ENCODE peak calls at places on chromosomes 2 and 18, in eight cellular contexts. One of them, this sample, is unnamed. For H3K36me3, the result is how much of the 10 kb centered on the place peaks cover.

GRCh38 chr2:65749549-65749948 is 317.1 kb upstream of the SPRED2 start:
- DNase-seq in testis: no peak
- DNase-seq in gastrocnemius medialis: no peak
- DNase-seq in prostate gland: no peak
- DNase-seq in heart left ventricle: no peak
- DNase-seq in IMR-90: peak
- DNase-seq in breast epithelium: no peak
- DNase-seq in HCT116: no peak
- DNase-seq in this sample: no peak

GRCh38 chr2:241461693-241462677 is 46.4 kb downstream of the STK25 start:
- DNase-seq in testis: no peak
- DNase-seq in IMR-90: no peak
- DNase-seq in breast epithelium: no peak
- DNase-seq in gastrocnemius medialis: no peak
- DNase-seq in heart left ventricle: no peak
- DNase-seq in HCT116: no peak
- DNase-seq in prostate gland: peak
- DNase-seq in this sample: no peak

GRCh38 chr18:24947521-24948305 is 404.3 kb downstream of the ZNF521 start:
- DNase-seq in HCT116: no peak
- DNase-seq in breast epithelium: no peak
- DNase-seq in gastrocnemius medialis: no peak
- DNase-seq in testis: no peak
- DNase-seq in IMR-90: no peak
- DNase-seq in prostate gland: no peak
- DNase-seq in heart left ventricle: no peak
- DNase-seq in this sample: no peak

GRCh38 chr2:222410534-222410933 is 13.8 kb upstream of the SGPP2 start:
- DNase-seq in HCT116: no peak
- DNase-seq in testis: no peak
- DNase-seq in heart left ventricle: no peak
- DNase-seq in prostate gland: no peak
- DNase-seq in gastrocnemius medialis: no peak
- DNase-seq in IMR-90: no peak
- DNase-seq in breast epithelium: no peak
- DNase-seq in this sample: no peak

GRCh38 chr2:239223330-239224248 is 177.2 kb downstream of the HDAC4 start:
- DNase-seq in breast epithelium: peak
- DNase-seq in heart left ventricle: no peak
- DNase-seq in IMR-90: peak
- DNase-seq in prostate gland: peak
- DNase-seq in HCT116: no peak
- DNase-seq in gastrocnemius medialis: no peak
- DNase-seq in testis: peak
- DNase-seq in this sample: no peak

GRCh38 chr18:34352385-34353163 is 127.9 kb upstream of the NOL4 start:
- DNase-seq in gastrocnemius medialis: no peak
- DNase-seq in prostate gland: no peak
- DNase-seq in IMR-90: no peak
- DNase-seq in heart left ventricle: no peak
- DNase-seq in HCT116: no peak
- DNase-seq in testis: peak
- DNase-seq in breast epithelium: no peak
- DNase-seq in this sample: no peak

GRCh38 chr18:48902023-48902855 is 48.5 kb downstream of the SMAD7 start:
- DNase-seq in heart left ventricle: peak
- DNase-seq in IMR-90: peak
- DNase-seq in prostate gland: peak
- DNase-seq in gastrocnemius medialis: peak
- DNase-seq in HCT116: peak
- DNase-seq in testis: peak
- DNase-seq in breast epithelium: peak
- DNase-seq in this sample: peak

GRCh38 chr2:145344076-145344724 is 824.3 kb upstream of the ZEB2 start:
- DNase-seq in gastrocnemius medialis: no peak
- DNase-seq in IMR-90: peak
- DNase-seq in heart left ventricle: no peak
- DNase-seq in prostate gland: no peak
- DNase-seq in HCT116: no peak
- DNase-seq in testis: no peak
- DNase-seq in breast epithelium: no peak
- DNase-seq in this sample: no peak

GRCh38 chr18:36412778-36413177 is 115.3 kb downstream of the FHOD3 start:
- DNase-seq in prostate gland: no peak
- DNase-seq in heart left ventricle: no peak
- DNase-seq in IMR-90: no peak
- DNase-seq in breast epithelium: no peak
- DNase-seq in testis: peak
- DNase-seq in gastrocnemius medialis: no peak
- DNase-seq in HCT116: no peak
- DNase-seq in this sample: peak

GRCh38 chr2:126827371-126827770 is 71.3 kb upstream of the TEX51 start:
- DNase-seq in prostate gland: no peak
- DNase-seq in breast epithelium: no peak
- DNase-seq in HCT116: no peak
- DNase-seq in testis: no peak
- DNase-seq in gastrocnemius medialis: no peak
- DNase-seq in IMR-90: no peak
- DNase-seq in heart left ventricle: no peak
- DNase-seq in this sample: no peak

GRCh38 chr2:144014108-144014507 is 505.8 kb downstream of the ZEB2 start:
- DNase-seq in breast epithelium: no peak
- DNase-seq in heart left ventricle: no peak
- DNase-seq in HCT116: no peak
- DNase-seq in IMR-90: peak
- DNase-seq in testis: no peak
- DNase-seq in prostate gland: no peak
- DNase-seq in gastrocnemius medialis: no peak
- DNase-seq in this sample: no peak

GRCh38 chr2:215619989-215620388 is 184.1 kb upstream of the FN1 start:
- DNase-seq in HCT116: peak
- DNase-seq in testis: peak
- DNase-seq in prostate gland: no peak
- DNase-seq in heart left ventricle: peak
- DNase-seq in breast epithelium: no peak
- DNase-seq in IMR-90: no peak
- DNase-seq in gastrocnemius medialis: peak
- DNase-seq in this sample: peak

GRCh38 chr18:70457223-70457622 is 168.4 kb downstream of the SOCS6 start:
- DNase-seq in gastrocnemius medialis: no peak
- DNase-seq in HCT116: no peak
- DNase-seq in prostate gland: no peak
- DNase-seq in testis: no peak
- DNase-seq in IMR-90: no peak
- DNase-seq in heart left ventricle: no peak
- DNase-seq in breast epithelium: no peak
- DNase-seq in this sample: no peak

GRCh38 chr2:191847764-191848163 is 876 bp upstream of the CAVIN2 start:
- DNase-seq in breast epithelium: no peak
- DNase-seq in IMR-90: no peak
- DNase-seq in heart left ventricle: no peak
- DNase-seq in HCT116: no peak
- DNase-seq in prostate gland: no peak
- DNase-seq in gastrocnemius medialis: no peak
- DNase-seq in testis: no peak
- DNase-seq in this sample: no peak

GRCh38 chr2:108583903-108584520 is 49.7 kb downstream of the LIMS1 start:
- DNase-seq in breast epithelium: no peak
- DNase-seq in IMR-90: peak
- DNase-seq in heart left ventricle: no peak
- DNase-seq in HCT116: no peak
- DNase-seq in prostate gland: peak
- DNase-seq in testis: peak
- DNase-seq in gastrocnemius medialis: peak
- DNase-seq in this sample: peak

GRCh38 chr2:234571620-234572407 is 74.9 kb upstream of the ARL4C start:
- DNase-seq in HCT116: no peak
- DNase-seq in IMR-90: peak
- DNase-seq in heart left ventricle: no peak
- DNase-seq in testis: no peak
- DNase-seq in prostate gland: no peak
- DNase-seq in gastrocnemius medialis: no peak
- DNase-seq in breast epithelium: no peak
- DNase-seq in this sample: no peak

GRCh38 chr2:137168564-137168963 is 403.2 kb downstream of the THSD7B start:
- DNase-seq in HCT116: no peak
- DNase-seq in heart left ventricle: no peak
- DNase-seq in testis: no peak
- DNase-seq in breast epithelium: no peak
- DNase-seq in prostate gland: no peak
- DNase-seq in IMR-90: no peak
- DNase-seq in gastrocnemius medialis: no peak
- DNase-seq in this sample: peak

GRCh38 chr2:235352541-235352940 is 141.3 kb upstream of the AGAP1 start:
- DNase-seq in prostate gland: no peak
- DNase-seq in gastrocnemius medialis: no peak
- DNase-seq in heart left ventricle: no peak
- DNase-seq in IMR-90: no peak
- DNase-seq in testis: peak
- DNase-seq in breast epithelium: no peak
- DNase-seq in HCT116: no peak
- DNase-seq in this sample: no peak

GRCh38 chr2:164479460-164479859 is 141.8 kb downstream of the GRB14 start:
- DNase-seq in testis: peak
- DNase-seq in breast epithelium: no peak
- DNase-seq in heart left ventricle: no peak
- DNase-seq in HCT116: peak
- DNase-seq in gastrocnemius medialis: no peak
- DNase-seq in prostate gland: no peak
- DNase-seq in IMR-90: peak
- DNase-seq in this sample: peak

GRCh38 chr2:232190796-232191195 is 187.8 kb upstream of the ALPP start:
- DNase-seq in HCT116: no peak
- DNase-seq in IMR-90: no peak
- DNase-seq in prostate gland: no peak
- DNase-seq in heart left ventricle: no peak
- DNase-seq in breast epithelium: no peak
- DNase-seq in gastrocnemius medialis: no peak
- DNase-seq in testis: no peak
- DNase-seq in this sample: no peak

GRCh38 chr2:207939342-207940108 is 85.8 kb downstream of the PLEKHM3 start:
- DNase-seq in HCT116: no peak
- DNase-seq in prostate gland: no peak
- DNase-seq in gastrocnemius medialis: no peak
- DNase-seq in testis: no peak
- DNase-seq in heart left ventricle: no peak
- DNase-seq in IMR-90: no peak
- DNase-seq in breast epithelium: no peak
- DNase-seq in this sample: no peak

GRCh38 chr18:3441290-3441689 is 8.7 kb upstream of the TGIF1 start:
- DNase-seq in heart left ventricle: no peak
- DNase-seq in breast epithelium: no peak
- DNase-seq in gastrocnemius medialis: no peak
- DNase-seq in HCT116: no peak
- DNase-seq in IMR-90: no peak
- DNase-seq in testis: peak
- DNase-seq in prostate gland: no peak
- DNase-seq in this sample: peak
- TF ChIP-seq CTCF in heart left ventricle: peak
- TF ChIP-seq CTCF in breast epithelium: no peak
- TF ChIP-seq CTCF in gastrocnemius medialis: peak
- TF ChIP-seq CTCF in HCT116: no peak
- TF ChIP-seq CTCF in IMR-90: peak
- TF ChIP-seq CTCF in testis: no peak
- TF ChIP-seq CTCF in prostate gland: peak
- TF ChIP-seq CTCF in this sample: peak

GRCh38 chr2:54955674-54956391 is 94.4 kb downstream of the RTN4 start:
- DNase-seq in gastrocnemius medialis: no peak
- DNase-seq in IMR-90: no peak
- DNase-seq in prostate gland: peak
- DNase-seq in heart left ventricle: no peak
- DNase-seq in testis: no peak
- DNase-seq in breast epithelium: no peak
- DNase-seq in HCT116: no peak
- DNase-seq in this sample: no peak
- TF ChIP-seq POLR2A in gastrocnemius medialis: no peak
- TF ChIP-seq POLR2A in IMR-90: no peak
- TF ChIP-seq POLR2A in prostate gland: no peak
- TF ChIP-seq POLR2A in heart left ventricle: no peak
- TF ChIP-seq POLR2A in testis: no peak
- TF ChIP-seq POLR2A in breast epithelium: no peak
- TF ChIP-seq POLR2A in HCT116: no peak
- TF ChIP-seq POLR2A in this sample: no peak

GRCh38 chr2:12737226-12738111 is 20.7 kb downstream of the TRIB2 start:
- DNase-seq in testis: no peak
- DNase-seq in heart left ventricle: no peak
- DNase-seq in IMR-90: no peak
- DNase-seq in breast epithelium: no peak
- DNase-seq in HCT116: no peak
- DNase-seq in gastrocnemius medialis: no peak
- DNase-seq in prostate gland: no peak
- DNase-seq in this sample: no peak
- H3K36me3 ChIP-seq in testis: under half
- H3K36me3 ChIP-seq in heart left ventricle: under half
- H3K36me3 ChIP-seq in IMR-90: half or more
- H3K36me3 ChIP-seq in breast epithelium: under half
- H3K36me3 ChIP-seq in HCT116: under half
- H3K36me3 ChIP-seq in gastrocnemius medialis: under half
- H3K36me3 ChIP-seq in prostate gland: under half
- H3K36me3 ChIP-seq in this sample: half or more

DNA sequence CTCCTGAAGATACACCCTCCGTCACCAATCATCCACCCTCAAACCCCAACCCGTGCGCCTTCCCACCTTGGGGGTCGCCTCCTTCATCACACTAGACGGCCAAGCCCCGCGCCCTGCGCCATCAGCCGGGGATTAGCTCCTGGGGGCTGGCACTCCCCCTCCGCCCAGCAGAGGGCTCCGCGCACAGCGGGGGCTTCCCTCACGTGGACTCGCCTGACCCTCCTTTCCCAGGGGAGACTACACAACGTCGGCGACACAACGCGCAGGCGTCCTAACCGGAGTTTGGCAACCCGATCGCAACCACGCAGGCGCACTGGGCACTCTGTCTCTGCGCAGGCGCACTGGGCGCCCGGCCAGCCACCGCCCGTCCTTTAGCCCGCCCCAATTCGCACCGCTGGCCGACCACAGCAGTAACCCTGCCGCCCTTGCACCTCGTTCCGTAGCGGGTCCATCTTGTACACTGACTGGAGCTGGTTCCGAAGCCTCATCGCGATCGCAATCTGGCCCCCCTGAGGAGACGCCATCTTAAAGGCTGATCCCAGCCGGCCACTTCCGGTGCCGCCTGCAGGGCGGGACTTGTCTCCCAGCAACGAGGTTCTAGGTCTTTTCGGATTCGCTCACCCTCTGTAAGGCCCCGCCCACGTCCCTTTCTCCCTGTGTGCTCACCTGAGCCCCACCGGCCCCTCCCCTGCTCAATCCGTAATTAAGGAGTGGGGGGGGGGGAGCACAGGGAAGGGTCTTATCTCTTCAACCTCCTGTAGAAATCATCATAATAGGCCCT is at the start of gene PCGF1:
- DNase-seq in HCT116: peak
- DNase-seq in prostate gland: peak
- DNase-seq in gastrocnemius medialis: peak
- DNase-seq in IMR-90: peak
- DNase-seq in testis: peak
- DNase-seq in heart left ventricle: peak
- DNase-seq in breast epithelium: peak
- DNase-seq in this sample: peak
- TF ChIP-seq CTCF in HCT116: no peak
- TF ChIP-seq CTCF in prostate gland: no peak
- TF ChIP-seq CTCF in gastrocnemius medialis: peak
- TF ChIP-seq CTCF in IMR-90: peak
- TF ChIP-seq CTCF in testis: peak
- TF ChIP-seq CTCF in heart left ventricle: peak
- TF ChIP-seq CTCF in breast epithelium: no peak
- TF ChIP-seq CTCF in this sample: peak